ENCODE peak calls at places on chromosomes 3 and 15, in four cellular contexts. R, Y, W and M are unnamed samples.

GRCh38 chr3:159627634-159628033 is 361.0 kb upstream of the IL12A start:
- DNase-seq in R (no peak), Y (no peak), W (no peak), M (no peak)

GRCh38 chr3:98986073-98986472 is 84.6 kb upstream of the DCBLD2 start:
- DNase-seq in R (peak), Y (no peak), W (peak), M (no peak)

GRCh38 chr3:12405432-12406272 is 78.6 kb upstream of the TSEN2 start:
- DNase-seq in R (peak), Y (peak), W (peak), M (no peak)

GRCh38 chr15:90201150-90201943 is at the start of gene SEMA4B:
- DNase-seq in R (no peak), Y (peak), W (peak), M (peak)

GRCh38 chr3:5197022-5197421 is 9.5 kb downstream of the EDEM1 start:
- DNase-seq in R (peak), Y (no peak), W (peak), M (no peak)

GRCh38 chr15:63593705-63594671 is 3.2 kb upstream of the FBXL22 start:
- DNase-seq in R (no peak), Y (no peak), W (no peak), M (peak)

GRCh38 chr15:62850791-62851291 is 191.7 kb upstream of the TPM1 start:
- DNase-seq in R (peak), Y (no peak), W (peak), M (no peak)

GRCh38 chr3:161372321-161373260 is 1.3 kb upstream of the SPTSSB start:
- DNase-seq in R (no peak), Y (peak), W (peak), M (peak)

GRCh38 chr3:88623709-88624108 is 473.9 kb downstream of the C3orf38 start:
- DNase-seq in R (no peak), Y (no peak), W (no peak), M (no peak)

GRCh38 chr15:92449476-92449875 is 55.8 kb downstream of the ST8SIA2 start:
- DNase-seq in R (peak), Y (no peak), W (peak), M (no peak)

GRCh38 chr3:83523470-83524073 is 1435.2 kb upstream of the CADM2 start:
- DNase-seq in R (no peak), Y (no peak), W (no peak), M (no peak)

GRCh38 chr15:96977886-96978285 is 647.4 kb downstream of the NR2F2 start:
- DNase-seq in R (no peak), Y (no peak), W (no peak), M (no peak)

GRCh38 chr3:11820540-11821041 is 26.1 kb downstream of the TAMM41 start:
- DNase-seq in R (peak), Y (no peak), W (peak), M (no peak)

GRCh38 chr15:66934315-66934930 is 131.0 kb upstream of the SMAD3 start:
- DNase-seq in R (no peak), Y (peak), W (no peak), M (no peak)

GRCh38 chr3:168431436-168431835 is 335.7 kb upstream of the GOLIM4 start:
- DNase-seq in R (no peak), Y (no peak), W (no peak), M (no peak)